ENCODE peak calls at places on chromosome 22, in four cellular contexts. L is nephron progenitor cell, G is BJ, U is thoracic aorta. X is an unnamed sample.

GRCh38 chr22:37118083-37118482 is 8.6 kb upstream of the TMPRSS6 start:
- DNase-seq in L (no peak), G (no peak), U (no peak), X (no peak)

GRCh38 chr22:30424471-30425326 is 869 bp upstream of the MTFP1 start:
- DNase-seq in L (no peak), G (no peak), U (no peak), X (no peak)

GRCh38 chr22:18906896-18907295 is 776 bp downstream of the DGCR6 start:
- DNase-seq in L (no peak), G (no peak), U (no peak), X (no peak)

GRCh38 chr22:50696799-50697561 is 24.4 kb downstream of the SHANK3 start:
- DNase-seq in L (peak), G (no peak), U (no peak), X (no peak)

GRCh38 chr22:47624277-47625012 is 862.0 kb downstream of the TBC1D22A start:
- DNase-seq in L (no peak), G (no peak), U (no peak), X (no peak)

GRCh38 chr22:17241571-17242310 is 22.5 kb upstream of the ADA2 start:
- DNase-seq in L (no peak), G (no peak), U (no peak), X (no peak)

GRCh38 chr22:29313126-29314071 is 2.1 kb downstream of the RASL10A start:
- DNase-seq in L (no peak), G (no peak), U (no peak), X (peak)

GRCh38 chr22:31230871-31231621 is 18.9 kb downstream of the LIMK2 start:
- DNase-seq in L (peak), G (no peak), U (no peak), X (peak)

GRCh38 chr22:29369460-29369859 is 18.9 kb downstream of the AP1B1 start:
- DNase-seq in L (peak), G (no peak), U (no peak), X (no peak)

GRCh38 chr22:39995346-39996252 is 845 bp downstream of the FAM83F start:
- DNase-seq in L (no peak), G (no peak), U (no peak), X (no peak)

GRCh38 chr22:31575190-31575589 is 78.9 kb downstream of the SFI1 start:
- DNase-seq in L (no peak), G (no peak), U (no peak), X (no peak)

GRCh38 chr22:20060700-20061480 is 19.2 kb upstream of the DGCR8 start:
- DNase-seq in L (no peak), G (no peak), U (no peak), X (no peak)
- TF ChIP-seq CTCF in L (no peak), G (no peak), U (no peak), X (no peak)

DNA sequence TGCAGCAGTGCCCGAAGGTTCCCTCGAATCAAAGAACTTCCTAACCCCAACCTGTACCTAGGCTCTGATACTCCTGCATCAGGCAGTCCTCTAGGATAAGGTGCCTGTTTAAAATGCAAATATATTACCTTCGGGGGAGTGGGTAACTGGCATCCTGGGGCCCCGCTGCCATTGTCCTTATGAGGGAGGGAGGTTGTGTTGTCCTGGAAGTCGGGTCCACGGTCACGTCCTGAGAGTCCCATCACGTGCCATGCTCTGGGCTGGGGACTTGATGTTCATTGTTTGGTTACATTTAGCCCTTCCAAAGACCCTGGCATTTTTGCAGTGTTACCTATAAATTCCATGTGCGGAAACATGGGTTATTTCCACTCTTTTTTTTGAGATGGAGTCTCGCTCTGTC is 67.6 kb downstream of the PARVB start:
- DNase-seq in L (no peak), G (no peak), U (no peak), X (no peak)
- TF ChIP-seq CTCF in L (no peak), G (no peak), U (no peak), X (no peak)

GRCh38 chr22:45553333-45554039 is 50.8 kb downstream of the FBLN1 start:
- DNase-seq in L (peak), G (peak), U (peak), X (peak)

GRCh38 chr22:45552017-45552411 is 49.3 kb downstream of the FBLN1 start:
- DNase-seq in L (no peak), G (no peak), U (no peak), X (no peak)

GRCh38 chr22:45551310-45552016 is 48.8 kb downstream of the FBLN1 start:
- DNase-seq in L (peak), G (no peak), U (no peak), X (no peak)

GRCh38 chr22:45554040-45554406 is 51.3 kb downstream of the FBLN1 start:
- DNase-seq in L (no peak), G (no peak), U (no peak), X (no peak)

DNA sequence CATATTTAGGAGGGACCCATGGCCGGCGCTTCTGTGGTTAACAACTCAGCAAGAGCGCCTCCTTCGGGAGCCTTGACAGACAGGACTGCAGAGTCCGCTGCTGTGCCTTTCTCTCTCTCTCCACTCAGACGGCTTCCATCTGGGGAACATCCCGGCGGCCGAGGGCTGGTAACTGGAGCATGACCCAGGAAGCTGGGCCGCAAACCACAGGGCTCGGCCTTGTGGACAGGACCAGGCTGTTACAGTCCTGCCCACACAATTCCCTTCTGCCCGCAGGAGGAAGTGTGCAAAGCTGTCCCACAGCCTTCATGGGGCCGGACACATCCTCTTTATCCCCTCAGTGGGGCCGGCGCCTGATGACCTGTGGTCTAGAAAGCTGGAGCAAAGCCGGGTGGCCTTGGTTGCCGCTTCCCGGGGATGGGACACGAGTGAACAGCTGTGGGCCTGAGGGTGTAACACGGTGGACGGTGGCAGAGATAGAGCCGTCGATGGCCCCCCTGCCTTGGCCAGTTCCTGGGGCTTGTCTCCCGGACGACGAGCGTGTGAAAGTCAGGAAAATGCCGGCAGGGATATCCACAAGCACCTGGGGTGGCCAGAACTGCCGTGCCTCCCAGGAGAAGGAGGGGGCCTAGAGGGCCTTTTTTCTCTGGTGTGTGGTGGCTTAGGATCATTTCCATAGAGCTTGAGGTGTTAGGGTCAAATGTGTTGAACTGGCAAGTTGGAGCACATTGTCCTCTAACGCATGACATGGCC is 50.1 kb downstream of the FBLN1 start:
- DNase-seq in L (peak), G (peak), U (no peak), X (no peak)
- TF ChIP-seq CTCF in L (no peak), G (peak), U (peak), X (no peak)

GRCh38 chr22:27715078-27715477 is 86.5 kb downstream of the MN1 start:
- DNase-seq in L (no peak), G (no peak), U (no peak), X (no peak)
- TF ChIP-seq CTCF in L (no peak), G (no peak), U (no peak), X (no peak)

GRCh38 chr22:43136255-43136654 is 6.9 kb downstream of the MCAT start:
- DNase-seq in L (peak), G (no peak), U (no peak), X (peak)
- TF ChIP-seq CTCF in L (peak), G (peak), U (peak), X (peak)

GRCh38 chr22:24233235-24233634 is 11.6 kb downstream of the GGT5 start:
- DNase-seq in L (no peak), G (no peak), U (no peak), X (no peak)

GRCh38 chr22:24232124-24232523 is 12.8 kb downstream of the GGT5 start:
- DNase-seq in L (no peak), G (no peak), U (no peak), X (no peak)

GRCh38 chr22:24232725-24233124 is 12.2 kb downstream of the GGT5 start:
- DNase-seq in L (no peak), G (no peak), U (no peak), X (no peak)

GRCh38 chr22:24231706-24232105 is 13.2 kb downstream of the GGT5 start:
- DNase-seq in L (no peak), G (no peak), U (no peak), X (no peak)

GRCh38 chr22:24230911-24231656 is 13.8 kb downstream of the GGT5 start:
- DNase-seq in L (peak), G (no peak), U (no peak), X (peak)
- TF ChIP-seq CTCF in L (peak), G (peak), U (peak), X (peak)

X was measured in GM20000.